ENCODE peak calls at places on chromosomes 1 and 21, in six cellular contexts. D is hepatocyte, R is fibroblast of lung, K is H9, A is mammary epithelial cell, J is neural progenitor cell. V is an unnamed sample.

GRCh38 chr1:87513971-87514660 is 185.4 kb downstream of the LMO4 start:
- DNase-seq in D (no peak), R (peak; percentile 2), K (no peak), A (no peak), J (no peak), V (peak; percentile 42)

GRCh38 chr1:26419494-26419893 is 8.9 kb downstream of the LIN28A start:
- DNase-seq in D (no peak), R (no peak), K (no peak), A (no peak), J (no peak), V (no peak)

GRCh38 chr1:176046926-176047325 is 160.2 kb downstream of the COP1 start:
- DNase-seq in D (no peak), R (no peak), K (no peak), A (peak; percentile 34), J (no peak), V (no peak)

GRCh38 chr21:35083246-35083645 is 34.1 kb upstream of the RUNX1 start:
- DNase-seq in D (no peak), R (no peak), K (no peak), A (no peak), J (no peak), V (peak; percentile 81)

GRCh38 chr1:66503841-66504470 is 30.0 kb upstream of the SGIP1 start:
- DNase-seq in D (peak; percentile 68), R (peak; percentile 77), K (peak; percentile 58), A (peak; percentile 38), J (peak; percentile 74), V (peak; percentile 40)

GRCh38 chr1:17609529-17609928 is 70.0 kb downstream of the ARHGEF10L start:
- DNase-seq in D (no peak), R (no peak), K (no peak), A (no peak), J (no peak), V (no peak)

GRCh38 chr1:102970496-102971078 is 137.7 kb downstream of the COL11A1 start:
- DNase-seq in D (peak; percentile 87), R (peak; percentile 78), K (peak; percentile 32), A (peak; percentile 37), J (peak; percentile 86), V (peak; percentile 36)

GRCh38 chr1:203444077-203444683 is 31.4 kb upstream of the PRELP start:
- DNase-seq in D (peak; percentile 63), R (no peak), K (no peak), A (no peak), J (no peak), V (no peak)

GRCh38 chr1:169129109-169129789 is 22.8 kb downstream of the ATP1B1 start:
- DNase-seq in D (no peak), R (no peak), K (no peak), A (no peak), J (no peak), V (peak; percentile 47)

GRCh38 chr1:71236503-71236902 is 155.7 kb upstream of the ZRANB2 start:
- DNase-seq in D (no peak), R (no peak), K (no peak), A (no peak), J (no peak), V (no peak)

GRCh38 chr1:71228727-71229371 is 148.0 kb upstream of the ZRANB2 start:
- DNase-seq in D (peak; percentile 22), R (peak; percentile 37), K (peak; percentile 33), A (no peak), J (peak; percentile 10), V (no peak)

GRCh38 chr1:71231751-71232150 is 150.9 kb upstream of the ZRANB2 start:
- DNase-seq in D (no peak), R (peak; percentile 18), K (no peak), A (peak; percentile 44), J (no peak), V (no peak)

GRCh38 chr1:71232166-71232763 is 151.4 kb upstream of the ZRANB2 start:
- DNase-seq in D (no peak), R (peak; percentile 28), K (no peak), A (no peak), J (no peak), V (no peak)

GRCh38 chr1:71232786-71233185 is 152.0 kb upstream of the ZRANB2 start:
- DNase-seq in D (no peak), R (no peak), K (peak; percentile 30), A (no peak), J (no peak), V (no peak)
- H2AFZ ChIP-seq in D (no peak overlapping the region), R (no peak overlapping the region), K (no peak overlapping the region), A (no peak overlapping the region), J (no peak overlapping the region), V (no peak overlapping the region)

DNA sequence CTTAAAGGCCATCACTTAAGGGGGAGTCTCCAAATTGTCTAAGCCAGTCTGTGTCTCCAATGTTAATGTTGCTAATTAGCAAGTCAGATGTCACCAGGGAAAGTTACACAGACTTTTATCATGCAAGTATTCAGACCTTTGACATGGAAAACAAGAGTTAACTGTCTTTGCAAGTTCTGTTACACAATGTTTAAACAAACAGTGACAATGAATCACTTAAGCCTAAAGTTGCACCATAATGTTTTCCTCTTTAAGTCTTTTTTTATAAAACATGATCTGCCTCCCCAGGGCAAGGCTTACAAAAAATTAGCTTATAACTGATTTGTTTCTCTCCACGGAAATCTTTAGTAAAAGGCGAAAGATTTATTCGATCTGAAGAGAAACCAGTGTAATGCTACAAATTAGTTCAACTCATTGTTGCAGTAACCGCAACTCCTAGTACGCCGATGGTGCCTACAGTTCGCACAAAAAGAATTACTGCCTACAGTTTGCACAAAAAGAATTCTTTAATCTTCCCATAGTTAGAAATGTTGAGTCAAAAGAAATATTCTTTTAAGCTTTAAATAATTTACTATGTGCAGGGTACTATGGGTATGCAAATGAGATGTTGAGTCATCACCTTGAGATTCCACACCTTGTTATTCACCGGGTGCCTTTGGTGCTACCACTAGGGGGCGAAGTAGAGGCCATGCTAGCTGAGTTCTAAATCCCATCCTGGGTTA is 45.3 kb downstream of the HHAT start:
- DNase-seq in D (peak; percentile 85), R (peak; percentile 85), K (peak; percentile 91), A (peak; percentile 100), J (peak; percentile 88), V (peak; percentile 99)
- H2AFZ ChIP-seq in D (no peak overlapping the region), R (no peak overlapping the region), K (no peak overlapping the region), A (no peak overlapping the region), J (no peak overlapping the region), V (no peak overlapping the region)

GRCh38 chr1:7117265-7117598 is 332.0 kb downstream of the CAMTA1 start:
- DNase-seq in D (no peak), R (no peak), K (no peak), A (no peak), J (no peak), V (no peak)
- H2AFZ ChIP-seq in D (no peak overlapping the region), R (peak overlapping the region; percentile 30), K (no peak overlapping the region), A (peak overlapping the region; percentile 70), J (no peak overlapping the region), V (peak overlapping the region; percentile 70)

GRCh38 chr1:116769050-116769449 is 14.8 kb downstream of the CD2 start:
- DNase-seq in D (no peak), R (no peak), K (no peak), A (no peak), J (no peak), V (no peak)

GRCh38 chr1:116769561-116769977 is 15.3 kb downstream of the CD2 start:
- DNase-seq in D (no peak), R (no peak), K (no peak), A (peak; percentile 73), J (no peak), V (peak; percentile 74)

GRCh38 chr1:116769994-116770393 is 15.8 kb downstream of the CD2 start:
- DNase-seq in D (no peak), R (no peak), K (no peak), A (no peak), J (no peak), V (no peak)

GRCh38 chr1:116771997-116772647 is 17.9 kb downstream of the CD2 start:
- DNase-seq in D (no peak), R (no peak), K (no peak), A (no peak), J (no peak), V (no peak)

DNA sequence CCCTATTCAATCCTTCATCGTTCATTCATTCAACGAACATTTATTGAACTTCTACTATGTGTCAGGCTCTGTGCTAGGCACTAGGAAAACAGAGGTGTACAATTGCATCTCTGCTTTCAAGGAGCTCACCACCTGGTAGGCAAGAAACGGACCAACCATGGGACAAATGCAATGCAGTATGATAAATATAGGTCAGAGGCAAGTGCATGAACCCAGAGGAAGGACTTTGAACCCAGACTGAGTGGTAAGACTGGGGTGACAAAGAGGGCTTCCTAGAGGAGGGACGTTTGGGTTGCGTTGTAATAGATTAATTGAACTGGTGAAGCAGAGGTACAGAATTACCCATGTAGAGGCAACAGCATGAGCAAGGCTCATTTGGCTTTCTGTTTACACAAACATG is 16.4 kb downstream of the CD2 start:
- DNase-seq in D (no peak), R (no peak), K (no peak), A (no peak), J (no peak), V (no peak)
- H2AFZ ChIP-seq in D (no peak overlapping the region), R (no peak overlapping the region), K (no peak overlapping the region), A (no peak overlapping the region), J (no peak overlapping the region), V (no peak overlapping the region)